ENCODE peak calls at places on chromosomes 12 and 14, in four cellular contexts. L is A549, U is HepG2, I is PC-9. B is an unnamed sample.

GRCh38 chr14:22489247-22489551 is 99.8 kb downstream of the DAD1 start:
- DNase-seq in L (no peak), U (no peak), I (no peak), B (peak)

GRCh38 chr14:23181453-23181852 is 2.0 kb downstream of the SLC7A8 start:
- DNase-seq in L (no peak), U (no peak), I (no peak), B (no peak)

GRCh38 chr12:1644523-1645438 is 15.8 kb downstream of the WNT5B start:
- DNase-seq in L (no peak), U (no peak), I (no peak), B (no peak)

GRCh38 chr14:104516906-104517305 is 62.7 kb upstream of the C14orf180 start:
- DNase-seq in L (no peak), U (no peak), I (no peak), B (no peak)

GRCh38 chr14:100297320-100298300 is 8.6 kb downstream of the SLC25A29 start:
- DNase-seq in L (no peak), U (no peak), I (no peak), B (no peak)

GRCh38 chr12:89782807-89783206 is 74.2 kb upstream of the ATP2B1 start:
- DNase-seq in L (no peak), U (no peak), I (no peak), B (no peak)

GRCh38 chr12:108561852-108562347 is 496 bp upstream of the ISCU start:
- DNase-seq in L (no peak), U (no peak), I (no peak), B (peak)

GRCh38 chr12:72028966-72029365 is 90.3 kb downstream of the TPH2 start:
- DNase-seq in L (no peak), U (no peak), I (no peak), B (no peak)

GRCh38 chr12:124008629-124009028 is 35.6 kb downstream of the ZNF664 start:
- DNase-seq in L (no peak), U (no peak), I (no peak), B (no peak)

GRCh38 chr12:112333030-112333429 is 49.2 kb downstream of the HECTD4 start:
- DNase-seq in L (no peak), U (no peak), I (no peak), B (no peak)

GRCh38 chr14:50605776-50606175 is 45.8 kb downstream of the ATL1 start:
- DNase-seq in L (no peak), U (no peak), I (no peak), B (no peak)

DNA sequence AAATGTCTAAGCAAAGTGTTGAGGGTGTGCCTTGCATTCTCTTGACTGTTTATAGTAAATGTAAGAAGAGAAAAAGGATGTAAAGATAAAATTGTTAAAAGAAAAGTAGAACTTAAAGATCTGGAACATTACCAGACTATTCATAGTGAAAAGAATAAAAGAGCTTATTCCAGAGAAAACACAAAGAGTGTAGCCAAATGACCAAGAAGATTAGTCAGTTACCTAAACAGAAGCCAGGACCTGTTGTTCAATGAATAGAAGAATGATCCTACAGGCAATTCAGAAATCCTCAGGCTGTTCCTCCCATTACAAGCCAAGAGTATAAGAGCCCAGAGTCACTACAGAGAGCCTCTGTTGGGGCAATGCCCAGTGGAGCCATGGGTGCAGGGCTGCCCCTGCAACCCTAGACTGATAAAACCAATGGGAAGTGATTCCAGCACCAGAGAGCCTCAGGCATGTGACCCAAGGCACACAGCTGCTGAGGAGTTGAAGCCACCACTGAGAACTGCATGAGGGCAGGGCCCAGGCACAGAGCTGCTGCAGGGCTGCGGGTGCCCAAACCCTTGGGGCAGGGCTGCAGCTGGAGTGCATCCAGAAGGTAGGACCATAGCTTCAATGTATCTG is 91.1 kb upstream of the SLC38A4 start:
- DNase-seq in L (no peak), U (no peak), I (no peak), B (no peak)
- H3K4me2 ChIP-seq in L (no peak), U (no peak), I (no peak), B (no peak)

GRCh38 chr12:104600790-104601739 is 144.3 kb downstream of the CHST11 start:
- DNase-seq in L (no peak), U (no peak), I (no peak), B (no peak)

GRCh38 chr12:104598342-104599271 is 141.9 kb downstream of the CHST11 start:
- DNase-seq in L (no peak), U (no peak), I (no peak), B (no peak)

GRCh38 chr12:104602426-104602825 is 145.7 kb downstream of the CHST11 start:
- DNase-seq in L (no peak), U (no peak), I (no peak), B (peak)

GRCh38 chr12:104599272-104599984 is 142.7 kb downstream of the CHST11 start:
- DNase-seq in L (no peak), U (no peak), I (no peak), B (no peak)

GRCh38 chr12:104599985-104600712 is 143.4 kb downstream of the CHST11 start:
- DNase-seq in L (no peak), U (no peak), I (no peak), B (no peak)
- TF ChIP-seq CTCF in L (no peak), U (no peak), I (no peak), B (no peak)

DNA sequence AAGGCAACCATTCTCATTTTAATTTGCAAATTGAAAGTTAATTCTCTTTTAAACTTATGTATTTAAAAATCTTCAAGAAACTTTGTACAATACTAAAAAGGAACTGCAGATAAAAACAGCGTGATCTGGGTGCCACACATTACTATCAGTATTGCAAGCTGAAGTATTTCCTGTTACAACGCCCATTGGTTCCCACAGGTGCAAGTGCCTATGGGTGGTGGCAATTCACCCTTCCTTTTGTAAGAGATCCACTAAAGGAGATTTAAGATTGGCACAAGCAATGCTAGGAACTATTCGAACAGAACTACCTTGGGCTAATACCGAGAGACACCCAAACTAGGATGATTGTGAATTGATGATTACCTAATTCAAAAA is 13.2 kb downstream of the TAOK3 start:
- DNase-seq in L (no peak), U (no peak), I (no peak), B (no peak)
- H3K4me3 ChIP-seq in L (no peak), U (no peak), I (no peak), B (no peak)

GRCh38 chr12:47190271-47190750 is 110.6 kb upstream of the AMIGO2 start:
- DNase-seq in L (peak), U (no peak), I (peak), B (no peak)

GRCh38 chr12:47192046-47192445 is 112.3 kb upstream of the AMIGO2 start:
- DNase-seq in L (no peak), U (no peak), I (no peak), B (no peak)

GRCh38 chr12:47188576-47189441 is 109.0 kb upstream of the AMIGO2 start:
- DNase-seq in L (peak), U (no peak), I (peak), B (no peak)

GRCh38 chr12:47190905-47191304 is 111.1 kb upstream of the AMIGO2 start:
- DNase-seq in L (no peak), U (no peak), I (no peak), B (no peak)

GRCh38 chr12:47189753-47190152 is 110.0 kb upstream of the AMIGO2 start:
- DNase-seq in L (peak), U (no peak), I (no peak), B (no peak)
- H3K4me2 ChIP-seq in L (peak), U (no peak), I (no peak), B (no peak)

GRCh38 chr14:61501714-61502458 is 180.5 kb downstream of the PRKCH start:
- DNase-seq in L (no peak), U (no peak), I (no peak), B (no peak)
- TF ChIP-seq CTCF in L (no peak), U (no peak), I (no peak), B (no peak)

GRCh38 chr14:67490201-67490600 is 1.7 kb upstream of the TMEM229B start:
- DNase-seq in L (no peak), U (no peak), I (no peak), B (no peak)

GRCh38 chr14:67485501-67486095 is 2.9 kb downstream of the TMEM229B start:
- DNase-seq in L (no peak), U (no peak), I (no peak), B (no peak)

GRCh38 chr14:67486890-67487289 is 1.6 kb downstream of the TMEM229B start:
- DNase-seq in L (no peak), U (no peak), I (no peak), B (no peak)

GRCh38 chr14:67487332-67487731 is 1.2 kb downstream of the TMEM229B start:
- DNase-seq in L (no peak), U (no peak), I (no peak), B (no peak)

DNA sequence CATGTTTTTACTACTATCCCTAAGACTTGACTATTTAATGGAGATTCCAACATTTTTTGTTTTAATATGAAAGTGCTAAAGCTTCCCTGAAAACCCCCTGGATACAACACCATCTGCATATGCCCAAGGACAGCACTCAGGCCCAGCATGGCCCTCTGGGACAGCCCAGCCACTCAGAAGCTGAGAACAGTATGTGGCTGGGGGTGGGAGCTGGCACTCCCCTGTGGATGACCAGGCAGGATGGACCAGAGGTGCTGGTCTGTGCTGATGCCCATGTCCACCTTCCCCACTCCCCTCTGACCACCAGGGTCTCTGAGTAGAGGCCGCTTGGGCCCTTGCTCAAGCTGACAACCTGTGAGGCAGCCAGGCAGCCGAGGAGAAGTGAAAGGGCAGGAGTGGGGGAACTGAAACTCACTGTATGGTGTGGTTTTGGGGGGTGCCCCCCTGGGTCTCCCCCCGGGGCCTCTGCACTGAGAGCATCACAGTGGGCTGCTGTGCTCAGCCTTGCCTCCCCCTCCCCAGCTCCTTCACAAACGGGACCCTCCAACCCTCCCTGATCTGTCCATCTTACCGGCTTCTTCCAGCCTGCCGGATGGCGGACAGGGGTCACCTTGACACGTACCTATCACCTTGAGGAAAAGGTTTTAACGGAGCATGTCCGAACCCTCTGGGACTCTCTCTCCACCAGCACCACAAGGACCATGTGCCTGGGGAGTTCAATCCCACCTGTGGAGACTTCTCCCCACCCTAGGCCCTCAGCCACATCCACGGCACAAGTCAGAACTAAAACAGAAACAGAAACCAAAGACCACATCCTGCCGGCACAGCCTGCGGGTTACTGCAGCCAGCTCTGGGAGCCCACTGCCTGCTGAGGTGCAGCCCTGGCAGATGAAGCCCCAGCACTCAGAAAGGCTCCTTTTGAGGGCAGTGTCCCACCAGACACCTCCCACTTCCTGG is at the start of gene TMEM229B:
- DNase-seq in L (no peak), U (no peak), I (no peak), B (no peak)
- H3K4me3 ChIP-seq in L (no peak), U (peak), I (no peak), B (no peak)

DNA sequence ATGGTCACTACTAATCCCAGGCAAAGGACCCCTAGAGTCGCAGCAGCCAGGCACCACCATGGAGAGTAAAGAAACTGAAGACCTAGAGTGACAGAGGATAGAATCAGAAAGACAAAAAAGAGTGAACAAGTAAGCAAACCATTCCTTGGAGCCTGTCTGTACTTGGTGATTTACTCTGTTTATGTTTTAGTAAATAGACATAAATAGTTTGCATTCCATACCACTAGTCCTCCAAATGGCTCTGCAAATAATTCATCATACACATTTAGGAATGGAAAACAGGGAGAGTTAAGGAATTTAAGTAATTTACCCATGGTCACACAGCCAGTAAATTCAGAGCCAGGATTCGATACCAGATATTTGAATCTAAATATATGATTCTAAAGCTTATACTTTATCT is 2.8 kb downstream of the OLR1 start:
- DNase-seq in L (no peak), U (no peak), I (peak), B (no peak)
- H3K4me2 ChIP-seq in L (peak), U (no peak), I (peak), B (no peak)

DNA sequence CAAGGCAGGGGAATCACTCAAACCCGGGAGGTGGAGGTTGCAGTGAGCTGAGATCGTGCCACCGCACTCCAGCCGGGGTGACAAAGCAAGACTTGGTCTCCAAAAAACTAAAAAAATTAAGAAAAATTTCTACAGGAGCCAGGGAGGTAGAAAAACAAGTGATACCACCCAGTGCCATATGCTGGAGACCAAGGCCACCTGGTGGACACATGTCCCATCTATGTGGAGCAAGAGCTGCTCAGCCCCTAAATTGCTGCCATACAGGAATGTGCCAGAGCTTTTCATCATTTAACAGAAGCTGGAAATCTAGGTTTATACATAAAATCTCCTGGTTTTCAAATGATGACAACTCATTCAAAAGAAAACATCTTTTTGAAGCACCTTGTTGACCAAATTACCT is 61.4 kb upstream of the ELK3 start:
- DNase-seq in L (peak), U (peak), I (no peak), B (no peak)
- TF ChIP-seq CTCF in L (peak), U (peak), I (peak), B (peak)

GRCh38 chr12:54415223-54415929 is 3.7 kb downstream of the ITGA5 start:
- DNase-seq in L (no peak), U (no peak), I (no peak), B (no peak)

GRCh38 chr12:54412348-54412747 is 6.7 kb downstream of the ITGA5 start:
- DNase-seq in L (no peak), U (no peak), I (no peak), B (no peak)

GRCh38 chr12:54413284-54414190 is 5.5 kb downstream of the ITGA5 start:
- DNase-seq in L (no peak), U (no peak), I (no peak), B (no peak)

GRCh38 chr12:54412786-54413185 is 6.3 kb downstream of the ITGA5 start:
- DNase-seq in L (no peak), U (no peak), I (no peak), B (no peak)

DNA sequence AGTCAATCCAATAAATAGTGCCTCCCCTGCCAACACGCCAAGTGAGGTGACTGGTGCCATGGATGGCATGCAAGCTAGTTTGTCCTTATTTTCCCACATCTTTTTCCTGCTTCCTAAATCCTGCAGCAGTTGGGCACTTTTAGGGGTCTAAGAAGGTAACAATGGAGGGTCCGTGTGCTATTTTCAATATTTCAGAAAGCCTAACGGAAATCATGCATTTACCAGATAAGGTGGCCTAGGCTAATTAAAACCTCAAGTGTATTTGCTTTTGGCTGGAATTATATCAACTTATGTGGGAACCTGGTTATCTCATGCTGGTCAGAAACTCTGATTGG is 4.9 kb downstream of the ITGA5 start:
- DNase-seq in L (no peak), U (no peak), I (no peak), B (no peak)
- H3K4me3 ChIP-seq in L (no peak), U (no peak), I (no peak), B (no peak)

B was measured in neural progenitor cell.